ENCODE peak calls at places on chromosomes 1 and 21, in six cellular contexts. G, L, F, Z, R and P are unnamed samples.

GRCh38 chr1:30523055-30524020 is 200.0 kb downstream of the MATN1 start:
- ATAC-seq in L (no peak), Z (no peak), F (no peak), R (no peak), G (no peak), P (no peak)

GRCh38 chr21:36860736-36861594 is 105.5 kb downstream of the HLCS start:
- ATAC-seq in L (peak; percentile 38), G (peak; percentile 57), F (peak; percentile 51), Z (no peak), R (no peak), P (no peak)

GRCh38 chr21:17693801-17694200 is 81.1 kb upstream of the BTG3 start:
- ATAC-seq in G (no peak), R (no peak), Z (no peak), L (peak; percentile 68), F (peak; percentile 51), P (no peak)

GRCh38 chr1:39268112-39268581 is 63.7 kb downstream of the MACF1 start:
- ATAC-seq in G (no peak), R (peak; percentile 74), L (no peak), Z (peak; percentile 29), F (no peak), P (peak; percentile 83)

GRCh38 chr1:201721131-201722049 is 107.6 kb upstream of the IPO9 start:
- ATAC-seq in L (peak; percentile 29), F (no peak), R (no peak), G (no peak), Z (no peak), P (peak; percentile 54)

GRCh38 chr1:202798792-202799331 is 9.4 kb downstream of the KDM5B start:
- ATAC-seq in G (no peak), R (no peak), F (no peak), L (no peak), Z (no peak), P (no peak)

GRCh38 chr1:32715901-32716311 is 13.3 kb upstream of the SYNC start:
- ATAC-seq in R (no peak), F (peak; percentile 33), G (peak; percentile 15), Z (no peak), L (no peak), P (no peak)

GRCh38 chr1:85495556-85495955 is 30.6 kb upstream of the DDAH1 start:
- ATAC-seq in R (peak; percentile 63), Z (no peak), L (no peak), F (no peak), G (no peak), P (no peak)

GRCh38 chr1:235442788-235443429 is 61.3 kb downstream of the B3GALNT2 start:
- ATAC-seq in L (peak; percentile 89), F (no peak), Z (no peak), R (no peak), G (peak; percentile 67), P (no peak)

GRCh38 chr1:172466795-172467407 is 23.0 kb upstream of the PIGC start:
- ATAC-seq in G (peak; percentile 61), Z (no peak), F (peak; percentile 68), R (no peak), L (no peak), P (no peak)

GRCh38 chr1:53410100-53410541 is 49.1 kb upstream of the DMRTB1 start:
- ATAC-seq in G (no peak), L (peak; percentile 66), F (no peak), R (no peak), Z (peak; percentile 72), P (no peak)

GRCh38 chr1:212722270-212722945 is 22.8 kb upstream of the BATF3 start:
- ATAC-seq in R (no peak), F (no peak), Z (no peak), L (peak; percentile 22), G (no peak), P (no peak)

GRCh38 chr1:64886877-64887276 is 79.5 kb downstream of the JAK1 start:
- ATAC-seq in G (no peak), R (no peak), L (no peak), Z (no peak), F (no peak), P (no peak)

GRCh38 chr1:48216941-48217340 is 5.6 kb upstream of the SLC5A9 start:
- ATAC-seq in L (peak; percentile 82), R (no peak), F (peak; percentile 43), G (no peak), Z (no peak), P (no peak)

GRCh38 chr1:161209790-161210409 is 5.2 kb upstream of the FCER1G start:
- ATAC-seq in Z (peak; percentile 99), L (peak; percentile 99), G (peak; percentile 95), R (peak; percentile 89), F (peak; percentile 96), P (peak; percentile 56)

GRCh38 chr1:156177918-156178654 is 15.8 kb upstream of the SLC25A44 start:
- ATAC-seq in L (peak; percentile 31), G (no peak), R (no peak), F (no peak), Z (peak; percentile 17), P (no peak)

GRCh38 chr1:230056098-230056497 is 10.9 kb upstream of the GALNT2 start:
- ATAC-seq in L (no peak), G (no peak), R (no peak), F (no peak), Z (no peak), P (no peak)

GRCh38 chr1:10733967-10734366 is 62.5 kb downstream of the CASZ1 start:
- ATAC-seq in Z (peak; percentile 92), R (peak; percentile 78), F (no peak), L (no peak), G (no peak), P (no peak)

GRCh38 chr1:199742547-199742946 is 285.0 kb upstream of the NR5A2 start:
- ATAC-seq in L (no peak), F (no peak), R (no peak), G (peak; percentile 96), Z (no peak), P (no peak)

GRCh38 chr1:1542766-1543705 is 2.6 kb upstream of the TMEM240 start:
- ATAC-seq in Z (no peak), F (peak; percentile 12), R (no peak), G (no peak), L (peak; percentile 72), P (no peak)

GRCh38 chr1:85149805-85150204 is 51.0 kb downstream of the SYDE2 start:
- ATAC-seq in R (no peak), Z (no peak), L (no peak), G (no peak), F (no peak), P (no peak)

GRCh38 chr1:28631713-28632112 is 11.2 kb downstream of the TAF12 start:
- ATAC-seq in R (no peak), F (no peak), L (no peak), Z (peak; percentile 86), G (no peak), P (no peak)

GRCh38 chr1:113369715-113370114 is 20.6 kb upstream of the MAGI3 start:
- ATAC-seq in R (no peak), G (no peak), Z (peak; percentile 27), F (no peak), L (no peak), P (no peak)

GRCh38 chr1:79785964-79786363 is 779.4 kb upstream of the ADGRL4 start:
- ATAC-seq in R (no peak), F (no peak), Z (no peak), L (no peak), G (no peak), P (no peak)

GRCh38 chr1:160578694-160579191 is 553 bp downstream of the CD84 start:
- ATAC-seq in Z (peak; percentile 22), R (no peak), G (no peak), L (peak; percentile 8), F (no peak), P (no peak)

GRCh38 chr1:202578001-202578500 is 132.2 kb downstream of the SYT2 start:
- ATAC-seq in F (no peak), R (no peak), Z (no peak), G (no peak), L (no peak), P (no peak)

GRCh38 chr1:84403362-84403761 is 5.1 kb downstream of the DNASE2B start:
- ATAC-seq in G (no peak), F (no peak), L (no peak), R (no peak), Z (no peak), P (no peak)

GRCh38 chr1:224691526-224691925 is 75.4 kb downstream of the CNIH3 start:
- ATAC-seq in L (no peak), R (no peak), Z (no peak), G (no peak), F (no peak), P (no peak)

GRCh38 chr1:93681549-93682412 is at the start of gene BCAR3:
- ATAC-seq in F (peak; percentile 91), L (peak; percentile 93), Z (peak; percentile 75), R (peak; percentile 76), G (peak; percentile 81), P (peak; percentile 79)
- TF ChIP-seq POLR2A in F (no peak), L (no peak), Z (peak; percentile 74), R (peak; percentile 59), G (peak; percentile 61), P (peak; percentile 83)

DNA sequence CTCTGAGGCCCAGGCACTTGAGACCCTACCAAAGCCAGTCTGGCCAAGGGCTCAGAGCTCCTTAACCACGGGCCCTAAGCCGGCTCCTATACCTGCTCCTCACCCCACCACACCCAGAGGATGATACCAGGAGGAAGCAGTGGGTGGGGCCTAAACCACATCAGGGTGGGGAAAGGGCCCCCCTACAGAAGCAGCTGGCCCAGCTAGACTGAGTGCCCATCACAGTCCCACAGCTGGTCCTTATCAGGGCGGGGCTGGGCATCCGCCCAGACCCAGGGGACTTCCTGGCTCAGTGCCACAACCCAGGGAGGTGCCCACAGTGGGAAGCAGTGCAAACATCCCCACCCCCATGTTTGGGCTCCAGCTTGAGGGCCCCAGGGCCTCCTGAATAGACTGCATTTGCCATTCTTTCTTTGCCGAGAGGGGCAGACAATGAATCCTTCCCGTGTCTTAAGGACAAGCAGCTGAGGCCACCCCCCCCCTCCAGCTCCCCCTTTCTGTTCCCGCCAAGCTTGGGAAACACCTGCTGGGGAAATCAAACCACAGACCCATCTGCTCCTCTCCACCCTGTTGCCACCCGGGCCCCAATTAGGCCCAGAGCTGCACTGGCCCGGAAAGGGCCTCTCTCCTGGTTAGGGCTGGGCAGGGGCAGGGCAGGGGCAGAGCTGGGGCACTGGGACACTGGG is 6.2 kb downstream of the E2F2 start:
- ATAC-seq in L (no peak), Z (peak; percentile 49), R (no peak), F (no peak), G (no peak), P (no peak)
- H3K4me1 ChIP-seq in L (peaks cover 40% of the 10 kb centered on the region), Z (peaks cover 56% of the 10 kb centered on the region), R (peaks cover 48% of the 10 kb centered on the region), F (peaks cover 31% of the 10 kb centered on the region), G (peaks cover 57% of the 10 kb centered on the region), P (no peaks in the 10 kb centered on the region)

DNA sequence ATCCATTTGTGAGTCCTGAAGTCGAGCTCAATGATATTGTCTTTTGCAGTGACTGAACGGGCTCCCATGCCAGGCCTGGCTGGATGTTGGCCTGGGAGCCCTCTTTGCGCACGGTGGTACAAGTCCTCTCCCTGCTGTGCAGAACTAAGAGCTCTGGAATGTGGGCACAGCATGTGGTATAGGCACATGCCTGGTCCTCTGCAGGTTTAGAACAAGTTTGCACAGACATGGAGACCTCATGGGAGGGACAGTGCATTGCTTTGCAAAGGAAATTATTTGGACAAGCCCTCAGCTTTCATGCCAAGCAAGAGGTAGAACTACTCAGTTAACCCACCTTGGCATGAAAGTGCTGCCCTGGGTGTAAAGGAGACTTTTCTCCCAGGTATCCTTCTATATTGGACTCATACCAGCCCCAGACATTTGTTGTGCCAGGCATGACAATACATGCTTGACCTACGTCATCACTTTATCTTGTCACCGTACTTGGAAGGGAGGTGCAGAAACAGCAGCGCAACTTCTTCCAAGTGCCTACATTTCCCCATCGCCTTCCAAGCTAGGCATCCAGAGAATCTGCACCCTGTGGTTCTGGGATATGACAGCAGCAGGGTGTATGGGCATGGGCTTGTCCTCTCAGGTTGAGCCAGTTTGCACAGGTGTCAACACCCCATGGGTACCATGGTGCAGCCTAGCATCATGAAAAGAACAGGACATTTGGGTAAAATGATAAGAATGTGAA is 37.6 kb upstream of the MRPS6 start:
- ATAC-seq in G (no peak), F (no peak), L (no peak), Z (no peak), R (peak; percentile 59), P (no peak)
- TF ChIP-seq EP300 in G (no peak), F (no peak), L (no peak), Z (no peak), R (no peak), P (no peak)

GRCh38 chr1:150268342-150268705 is 492 bp downstream of the APH1A start:
- ATAC-seq in R (peak; percentile 80), F (peak; percentile 57), Z (peak; percentile 70), L (peak; percentile 65), G (peak; percentile 37), P (peak; percentile 20)
- TF ChIP-seq POLR2A in R (no peak), F (no peak), Z (no peak), L (no peak), G (no peak), P (no peak)